ENCODE peak calls at places on chromosomes 16 and 17, in seven cellular contexts. One of them, this sample, is unnamed.

GRCh38 chr17:80101160-80101945 is at the start of gene GAA:
- DNase-seq in germinal center: peak; percentile 98
- DNase-seq in nephron progenitor cell: peak; percentile 95
- DNase-seq in T-helper 1 cell: peak; percentile 83
- DNase-seq in lung microvascular endothelial cell: peak; percentile 86
- DNase-seq in dorsolateral prefrontal cortex: peak; percentile 49
- DNase-seq in GM19239: peak; percentile 99
- DNase-seq in this sample: peak; percentile 79

GRCh38 chr16:67110136-67110847 is 551 bp downstream of the PHAF1 start:
- DNase-seq in germinal center: peak; percentile 25
- DNase-seq in nephron progenitor cell: no peak
- DNase-seq in T-helper 1 cell: no peak
- DNase-seq in lung microvascular endothelial cell: no peak
- DNase-seq in dorsolateral prefrontal cortex: no peak
- DNase-seq in GM19239: no peak
- DNase-seq in this sample: no peak

GRCh38 chr17:57638284-57638683 is 106.8 kb downstream of the CCDC182 start:
- DNase-seq in germinal center: no peak
- DNase-seq in nephron progenitor cell: no peak
- DNase-seq in T-helper 1 cell: no peak
- DNase-seq in lung microvascular endothelial cell: no peak
- DNase-seq in dorsolateral prefrontal cortex: no peak
- DNase-seq in GM19239: no peak
- DNase-seq in this sample: no peak

GRCh38 chr17:57861737-57862409 is 12.0 kb upstream of the MRPS23 start:
- DNase-seq in germinal center: no peak
- DNase-seq in nephron progenitor cell: peak; percentile 75
- DNase-seq in T-helper 1 cell: no peak
- DNase-seq in lung microvascular endothelial cell: peak; percentile 53
- DNase-seq in dorsolateral prefrontal cortex: no peak
- DNase-seq in GM19239: no peak
- DNase-seq in this sample: no peak

GRCh38 chr17:33115957-33116680 is 124.5 kb downstream of the SPACA3 start:
- DNase-seq in germinal center: no peak
- DNase-seq in nephron progenitor cell: no peak
- DNase-seq in T-helper 1 cell: no peak
- DNase-seq in lung microvascular endothelial cell: no peak
- DNase-seq in dorsolateral prefrontal cortex: no peak
- DNase-seq in GM19239: no peak
- DNase-seq in this sample: no peak

GRCh38 chr16:72635694-72636093 is 412.2 kb downstream of the ZFHX3 start:
- DNase-seq in germinal center: no peak
- DNase-seq in nephron progenitor cell: no peak
- DNase-seq in T-helper 1 cell: no peak
- DNase-seq in lung microvascular endothelial cell: no peak
- DNase-seq in dorsolateral prefrontal cortex: no peak
- DNase-seq in GM19239: no peak
- DNase-seq in this sample: no peak

GRCh38 chr16:3774819-3775218 is 57.5 kb upstream of the TRAP1 start:
- DNase-seq in germinal center: no peak
- DNase-seq in nephron progenitor cell: no peak
- DNase-seq in T-helper 1 cell: no peak
- DNase-seq in lung microvascular endothelial cell: no peak
- DNase-seq in dorsolateral prefrontal cortex: no peak
- DNase-seq in GM19239: no peak
- DNase-seq in this sample: no peak

GRCh38 chr16:64892843-64893242 is 229.0 kb downstream of the CDH11 start:
- DNase-seq in germinal center: no peak
- DNase-seq in nephron progenitor cell: no peak
- DNase-seq in T-helper 1 cell: no peak
- DNase-seq in lung microvascular endothelial cell: peak; percentile 3
- DNase-seq in dorsolateral prefrontal cortex: no peak
- DNase-seq in GM19239: no peak
- DNase-seq in this sample: peak; percentile 93

GRCh38 chr16:48282636-48283263 is 35.4 kb upstream of the ABCC11 start:
- DNase-seq in germinal center: no peak
- DNase-seq in nephron progenitor cell: no peak
- DNase-seq in T-helper 1 cell: no peak
- DNase-seq in lung microvascular endothelial cell: peak; percentile 22
- DNase-seq in dorsolateral prefrontal cortex: no peak
- DNase-seq in GM19239: no peak
- DNase-seq in this sample: no peak

GRCh38 chr17:31510273-31511175 is 119.0 kb downstream of the RAB11FIP4 start:
- DNase-seq in germinal center: no peak
- DNase-seq in nephron progenitor cell: no peak
- DNase-seq in T-helper 1 cell: no peak
- DNase-seq in lung microvascular endothelial cell: no peak
- DNase-seq in dorsolateral prefrontal cortex: peak; percentile 91
- DNase-seq in GM19239: no peak
- DNase-seq in this sample: no peak

GRCh38 chr17:933168-934083 is 46.1 kb downstream of the NXN start:
- DNase-seq in germinal center: no peak
- DNase-seq in nephron progenitor cell: no peak
- DNase-seq in T-helper 1 cell: no peak
- DNase-seq in lung microvascular endothelial cell: peak; percentile 77
- DNase-seq in dorsolateral prefrontal cortex: no peak
- DNase-seq in GM19239: no peak
- DNase-seq in this sample: peak; percentile 92

GRCh38 chr17:828761-829160 is 46.6 kb downstream of the MRM3 start:
- DNase-seq in germinal center: no peak
- DNase-seq in nephron progenitor cell: no peak
- DNase-seq in T-helper 1 cell: no peak
- DNase-seq in lung microvascular endothelial cell: no peak
- DNase-seq in dorsolateral prefrontal cortex: no peak
- DNase-seq in GM19239: no peak
- DNase-seq in this sample: no peak

GRCh38 chr16:11104168-11105037 is 151.6 kb downstream of the SOCS1 start:
- DNase-seq in germinal center: peak; percentile 19
- DNase-seq in nephron progenitor cell: no peak
- DNase-seq in T-helper 1 cell: no peak
- DNase-seq in lung microvascular endothelial cell: no peak
- DNase-seq in dorsolateral prefrontal cortex: no peak
- DNase-seq in GM19239: no peak
- DNase-seq in this sample: no peak

GRCh38 chr17:38844261-38844757 is 9.2 kb downstream of the RPL23 start:
- DNase-seq in germinal center: no peak
- DNase-seq in nephron progenitor cell: no peak
- DNase-seq in T-helper 1 cell: no peak
- DNase-seq in lung microvascular endothelial cell: peak; percentile 19
- DNase-seq in dorsolateral prefrontal cortex: no peak
- DNase-seq in GM19239: no peak
- DNase-seq in this sample: peak; percentile 31

GRCh38 chr17:40364121-40364861 is at the start of gene GJD3:
- DNase-seq in germinal center: no peak
- DNase-seq in nephron progenitor cell: no peak
- DNase-seq in T-helper 1 cell: no peak
- DNase-seq in lung microvascular endothelial cell: no peak
- DNase-seq in dorsolateral prefrontal cortex: no peak
- DNase-seq in GM19239: no peak
- DNase-seq in this sample: no peak

GRCh38 chr16:85438981-85439639 is 174.0 kb upstream of the GSE1 start:
- DNase-seq in germinal center: no peak
- DNase-seq in nephron progenitor cell: peak; percentile 85
- DNase-seq in T-helper 1 cell: no peak
- DNase-seq in lung microvascular endothelial cell: no peak
- DNase-seq in dorsolateral prefrontal cortex: no peak
- DNase-seq in GM19239: no peak
- DNase-seq in this sample: no peak

GRCh38 chr17:9021158-9021984 is at the start of gene NTN1:
- DNase-seq in germinal center: peak; percentile 73
- DNase-seq in nephron progenitor cell: peak; percentile 77
- DNase-seq in T-helper 1 cell: no peak
- DNase-seq in lung microvascular endothelial cell: peak; percentile 35
- DNase-seq in dorsolateral prefrontal cortex: no peak
- DNase-seq in GM19239: peak; percentile 75
- DNase-seq in this sample: peak; percentile 57

GRCh38 chr16:84672276-84673202 is 24.2 kb downstream of the KLHL36 start:
- DNase-seq in germinal center: peak; percentile 84
- DNase-seq in nephron progenitor cell: peak; percentile 83
- DNase-seq in T-helper 1 cell: peak; percentile 62
- DNase-seq in lung microvascular endothelial cell: peak; percentile 75
- DNase-seq in dorsolateral prefrontal cortex: peak; percentile 64
- DNase-seq in GM19239: peak; percentile 79
- DNase-seq in this sample: peak; percentile 77

GRCh38 chr17:60557805-60558204 is 31.8 kb upstream of the APPBP2 start:
- DNase-seq in germinal center: no peak
- DNase-seq in nephron progenitor cell: no peak
- DNase-seq in T-helper 1 cell: no peak
- DNase-seq in lung microvascular endothelial cell: no peak
- DNase-seq in dorsolateral prefrontal cortex: no peak
- DNase-seq in GM19239: no peak
- DNase-seq in this sample: peak; percentile 25

GRCh38 chr16:78177218-78177617 is 77.8 kb downstream of the WWOX start:
- DNase-seq in germinal center: no peak
- DNase-seq in nephron progenitor cell: no peak
- DNase-seq in T-helper 1 cell: no peak
- DNase-seq in lung microvascular endothelial cell: no peak
- DNase-seq in dorsolateral prefrontal cortex: no peak
- DNase-seq in GM19239: no peak
- DNase-seq in this sample: no peak

GRCh38 chr17:51119415-51120356 is 982 bp downstream of the SPAG9 start:
- DNase-seq in germinal center: peak; percentile 52
- DNase-seq in nephron progenitor cell: peak; percentile 57
- DNase-seq in T-helper 1 cell: peak; percentile 18
- DNase-seq in lung microvascular endothelial cell: peak; percentile 43
- DNase-seq in dorsolateral prefrontal cortex: peak; percentile 16
- DNase-seq in GM19239: peak; percentile 23
- DNase-seq in this sample: peak; percentile 46

GRCh38 chr17:54864636-54865420 is 35.8 kb upstream of the TOM1L1 start:
- DNase-seq in germinal center: no peak
- DNase-seq in nephron progenitor cell: no peak
- DNase-seq in T-helper 1 cell: no peak
- DNase-seq in lung microvascular endothelial cell: no peak
- DNase-seq in dorsolateral prefrontal cortex: no peak
- DNase-seq in GM19239: no peak
- DNase-seq in this sample: no peak

This sample was measured in epithelial cell of esophagus.